ENCODE peak calls at places on chromosomes 7 and 10, in eight cellular contexts. U is mucosa of descending colon; M is activated gamma-delta T cell treated with anti-CD3 and anti-CD28 coated beads, Interleukin-2, amount 50 U/mL, for 16 hours; H is stimulated activated CD4-positive, alpha-beta T cell treated with anti-CD3 and anti-CD28 coated beads, Interleukin-15, amount 100 ng/mL, for 1 hour; P is ureter; C is mammary epithelial cell; W is GM20000; X is Calu3. Q is an unnamed sample.

GRCh38 chr7:155209478-155209864 is 88.2 kb upstream of the INSIG1 start:
- DNase-seq in H (no peak), W (no peak), X (no peak), M (no peak), C (no peak), U (no peak), P (no peak), Q (no peak)

GRCh38 chr7:43589133-43589478 is 6.2 kb downstream of the STK17A start:
- DNase-seq in W (no peak), X (no peak), P (no peak), U (no peak), H (no peak), M (no peak), C (no peak), Q (no peak)

GRCh38 chr10:132130286-132131265 is 56.2 kb upstream of the DPYSL4 start:
- DNase-seq in U (peak), X (no peak), M (no peak), W (no peak), H (no peak), P (no peak), C (no peak), Q (no peak)

GRCh38 chr7:137774793-137775201 is 72.0 kb downstream of the DGKI start:
- DNase-seq in U (no peak), M (no peak), X (no peak), P (no peak), C (peak), W (peak), H (no peak), Q (no peak)

GRCh38 chr10:48598936-48599829 is 5.7 kb downstream of the ARHGAP22 start:
- DNase-seq in X (no peak), H (no peak), W (no peak), C (no peak), P (no peak), U (no peak), M (no peak), Q (no peak)

GRCh38 chr7:50974240-50974639 is 191.5 kb upstream of the GRB10 start:
- DNase-seq in X (no peak), C (no peak), P (no peak), M (no peak), W (no peak), U (no peak), H (no peak), Q (no peak)

GRCh38 chr7:90425376-90425775 is 22.1 kb downstream of the CLDN12 start:
- DNase-seq in U (no peak), W (no peak), X (no peak), H (no peak), C (peak), P (no peak), M (no peak), Q (no peak)

GRCh38 chr7:96388166-96388565 is 66.3 kb upstream of the SLC25A13 start:
- DNase-seq in W (no peak), X (no peak), C (peak), P (no peak), U (no peak), M (no peak), H (no peak), Q (no peak)

GRCh38 chr7:105890290-105890997 is 14.0 kb upstream of the ATXN7L1 start:
- DNase-seq in M (no peak), X (no peak), W (no peak), P (no peak), U (no peak), C (peak), H (no peak), Q (no peak)

GRCh38 chr7:110129159-110129558 is 961.8 kb upstream of the LRRN3 start:
- DNase-seq in W (no peak), M (no peak), U (no peak), H (no peak), P (no peak), C (no peak), X (no peak), Q (no peak)

GRCh38 chr7:7157177-7157886 is 25.0 kb upstream of the C1GALT1 start:
- DNase-seq in P (no peak), W (peak), X (peak), U (no peak), H (peak), C (peak), M (peak), Q (peak)

GRCh38 chr10:683448-684071 is 5.9 kb downstream of the DIP2C start:
- DNase-seq in X (no peak), P (no peak), M (no peak), W (no peak), C (no peak), U (no peak), H (no peak), Q (no peak)

Q was measured in CD4-positive, alpha-beta memory T cell.